ENCODE peak calls at places on chromosomes 3 and 15, in seven cellular contexts. One of them, this sample, is unnamed.

GRCh38 chr3:147385059-147386012 is 21.0 kb downstream of the ZIC4 start:
- DNase-seq in PC-3: no peak
- DNase-seq in activated CD4-positive, alpha-beta T cell treated with anti-CD3 and anti-CD28 coated beads, Interleukin-2, amount 10 ng/mL, durations not matched to agents 24 days and 14 days: no peak
- DNase-seq in ELR: no peak
- DNase-seq in AG09319: no peak
- DNase-seq in MCF 10A: no peak
- DNase-seq in adipocyte: no peak
- DNase-seq in this sample: peak

GRCh38 chr3:45462522-45463262 is 74.3 kb downstream of the LARS2 start:
- DNase-seq in PC-3: no peak
- DNase-seq in AG09319: no peak
- DNase-seq in activated CD4-positive, alpha-beta T cell treated with anti-CD3 and anti-CD28 coated beads, Interleukin-2, amount 10 ng/mL, durations not matched to agents 24 days and 14 days: peak
- DNase-seq in ELR: no peak
- DNase-seq in MCF 10A: no peak
- DNase-seq in adipocyte: peak
- DNase-seq in this sample: no peak

GRCh38 chr3:37174532-37175126 is at the start of gene LRRFIP2:
- DNase-seq in ELR: peak
- DNase-seq in PC-3: peak
- DNase-seq in adipocyte: peak
- DNase-seq in AG09319: no peak
- DNase-seq in MCF 10A: peak
- DNase-seq in activated CD4-positive, alpha-beta T cell treated with anti-CD3 and anti-CD28 coated beads, Interleukin-2, amount 10 ng/mL, durations not matched to agents 24 days and 14 days: peak
- DNase-seq in this sample: no peak

GRCh38 chr3:132790806-132791205 is 68.6 kb upstream of the NPHP3 start:
- DNase-seq in activated CD4-positive, alpha-beta T cell treated with anti-CD3 and anti-CD28 coated beads, Interleukin-2, amount 10 ng/mL, durations not matched to agents 24 days and 14 days: no peak
- DNase-seq in PC-3: no peak
- DNase-seq in adipocyte: no peak
- DNase-seq in MCF 10A: no peak
- DNase-seq in ELR: no peak
- DNase-seq in AG09319: no peak
- DNase-seq in this sample: no peak

GRCh38 chr3:37945803-37946530 is 44.6 kb upstream of the VILL start:
- DNase-seq in ELR: peak
- DNase-seq in adipocyte: peak
- DNase-seq in PC-3: peak
- DNase-seq in MCF 10A: peak
- DNase-seq in AG09319: no peak
- DNase-seq in activated CD4-positive, alpha-beta T cell treated with anti-CD3 and anti-CD28 coated beads, Interleukin-2, amount 10 ng/mL, durations not matched to agents 24 days and 14 days: no peak
- DNase-seq in this sample: peak

GRCh38 chr3:170454468-170454867 is 35.8 kb downstream of the CLDN11 start:
- DNase-seq in activated CD4-positive, alpha-beta T cell treated with anti-CD3 and anti-CD28 coated beads, Interleukin-2, amount 10 ng/mL, durations not matched to agents 24 days and 14 days: no peak
- DNase-seq in AG09319: no peak
- DNase-seq in ELR: no peak
- DNase-seq in adipocyte: no peak
- DNase-seq in MCF 10A: no peak
- DNase-seq in PC-3: no peak
- DNase-seq in this sample: no peak

GRCh38 chr3:120604784-120605183 is 8.6 kb downstream of the NDUFB4 start:
- DNase-seq in AG09319: no peak
- DNase-seq in adipocyte: peak
- DNase-seq in activated CD4-positive, alpha-beta T cell treated with anti-CD3 and anti-CD28 coated beads, Interleukin-2, amount 10 ng/mL, durations not matched to agents 24 days and 14 days: no peak
- DNase-seq in MCF 10A: no peak
- DNase-seq in PC-3: no peak
- DNase-seq in ELR: no peak
- DNase-seq in this sample: no peak

GRCh38 chr3:51778554-51778953 is 483 bp downstream of the IQCF6 start:
- DNase-seq in ELR: no peak
- DNase-seq in activated CD4-positive, alpha-beta T cell treated with anti-CD3 and anti-CD28 coated beads, Interleukin-2, amount 10 ng/mL, durations not matched to agents 24 days and 14 days: no peak
- DNase-seq in AG09319: no peak
- DNase-seq in MCF 10A: no peak
- DNase-seq in adipocyte: no peak
- DNase-seq in PC-3: no peak
- DNase-seq in this sample: no peak

GRCh38 chr3:177893321-177893720 is 642.9 kb upstream of the KCNMB2 start:
- DNase-seq in MCF 10A: peak
- DNase-seq in adipocyte: no peak
- DNase-seq in activated CD4-positive, alpha-beta T cell treated with anti-CD3 and anti-CD28 coated beads, Interleukin-2, amount 10 ng/mL, durations not matched to agents 24 days and 14 days: no peak
- DNase-seq in PC-3: peak
- DNase-seq in ELR: peak
- DNase-seq in AG09319: no peak
- DNase-seq in this sample: no peak

GRCh38 chr15:57418640-57419039 is 42.3 kb downstream of the CGNL1 start:
- DNase-seq in PC-3: no peak
- DNase-seq in adipocyte: no peak
- DNase-seq in AG09319: no peak
- DNase-seq in MCF 10A: no peak
- DNase-seq in activated CD4-positive, alpha-beta T cell treated with anti-CD3 and anti-CD28 coated beads, Interleukin-2, amount 10 ng/mL, durations not matched to agents 24 days and 14 days: no peak
- DNase-seq in ELR: peak
- DNase-seq in this sample: no peak

GRCh38 chr3:106620646-106621045 is 751.8 kb upstream of the CBLB start:
- DNase-seq in activated CD4-positive, alpha-beta T cell treated with anti-CD3 and anti-CD28 coated beads, Interleukin-2, amount 10 ng/mL, durations not matched to agents 24 days and 14 days: no peak
- DNase-seq in PC-3: no peak
- DNase-seq in AG09319: no peak
- DNase-seq in adipocyte: no peak
- DNase-seq in ELR: no peak
- DNase-seq in MCF 10A: no peak
- DNase-seq in this sample: no peak

GRCh38 chr3:129966876-129967275 is 7.6 kb upstream of the TRH start:
- DNase-seq in ELR: no peak
- DNase-seq in activated CD4-positive, alpha-beta T cell treated with anti-CD3 and anti-CD28 coated beads, Interleukin-2, amount 10 ng/mL, durations not matched to agents 24 days and 14 days: no peak
- DNase-seq in AG09319: no peak
- DNase-seq in adipocyte: no peak
- DNase-seq in MCF 10A: no peak
- DNase-seq in PC-3: no peak
- DNase-seq in this sample: no peak

GRCh38 chr3:124802702-124803101 is 72.5 kb downstream of the UMPS start:
- DNase-seq in AG09319: no peak
- DNase-seq in MCF 10A: no peak
- DNase-seq in activated CD4-positive, alpha-beta T cell treated with anti-CD3 and anti-CD28 coated beads, Interleukin-2, amount 10 ng/mL, durations not matched to agents 24 days and 14 days: no peak
- DNase-seq in adipocyte: no peak
- DNase-seq in PC-3: no peak
- DNase-seq in ELR: no peak
- DNase-seq in this sample: no peak

GRCh38 chr3:42102569-42102968 is 11.4 kb downstream of the TRAK1 start:
- DNase-seq in MCF 10A: no peak
- DNase-seq in adipocyte: no peak
- DNase-seq in activated CD4-positive, alpha-beta T cell treated with anti-CD3 and anti-CD28 coated beads, Interleukin-2, amount 10 ng/mL, durations not matched to agents 24 days and 14 days: no peak
- DNase-seq in ELR: no peak
- DNase-seq in PC-3: no peak
- DNase-seq in AG09319: no peak
- DNase-seq in this sample: no peak

GRCh38 chr3:155241559-155241958 is 51.9 kb downstream of the STRIT1 start:
- DNase-seq in adipocyte: peak
- DNase-seq in AG09319: peak
- DNase-seq in PC-3: no peak
- DNase-seq in activated CD4-positive, alpha-beta T cell treated with anti-CD3 and anti-CD28 coated beads, Interleukin-2, amount 10 ng/mL, durations not matched to agents 24 days and 14 days: no peak
- DNase-seq in MCF 10A: no peak
- DNase-seq in ELR: peak
- DNase-seq in this sample: no peak

GRCh38 chr15:93246266-93247242 is 157.5 kb upstream of the RGMA start:
- DNase-seq in PC-3: no peak
- DNase-seq in activated CD4-positive, alpha-beta T cell treated with anti-CD3 and anti-CD28 coated beads, Interleukin-2, amount 10 ng/mL, durations not matched to agents 24 days and 14 days: no peak
- DNase-seq in ELR: no peak
- DNase-seq in adipocyte: no peak
- DNase-seq in AG09319: no peak
- DNase-seq in MCF 10A: no peak
- DNase-seq in this sample: peak

GRCh38 chr3:19489936-19490335 is 341.6 kb downstream of the KCNH8 start:
- DNase-seq in adipocyte: no peak
- DNase-seq in activated CD4-positive, alpha-beta T cell treated with anti-CD3 and anti-CD28 coated beads, Interleukin-2, amount 10 ng/mL, durations not matched to agents 24 days and 14 days: no peak
- DNase-seq in ELR: peak
- DNase-seq in AG09319: no peak
- DNase-seq in PC-3: peak
- DNase-seq in MCF 10A: no peak
- DNase-seq in this sample: no peak

GRCh38 chr3:160447544-160447943 is 2.0 kb downstream of the TRIM59 start:
- DNase-seq in MCF 10A: peak
- DNase-seq in adipocyte: peak
- DNase-seq in activated CD4-positive, alpha-beta T cell treated with anti-CD3 and anti-CD28 coated beads, Interleukin-2, amount 10 ng/mL, durations not matched to agents 24 days and 14 days: peak
- DNase-seq in ELR: peak
- DNase-seq in PC-3: peak
- DNase-seq in AG09319: no peak
- DNase-seq in this sample: no peak

GRCh38 chr3:37237252-37237651 is 62.9 kb upstream of the LRRFIP2 start:
- DNase-seq in ELR: peak
- DNase-seq in adipocyte: no peak
- DNase-seq in AG09319: no peak
- DNase-seq in activated CD4-positive, alpha-beta T cell treated with anti-CD3 and anti-CD28 coated beads, Interleukin-2, amount 10 ng/mL, durations not matched to agents 24 days and 14 days: no peak
- DNase-seq in PC-3: peak
- DNase-seq in MCF 10A: peak
- DNase-seq in this sample: no peak

GRCh38 chr3:25428003-25428861 is at the start of gene RARB:
- DNase-seq in MCF 10A: peak
- DNase-seq in ELR: peak
- DNase-seq in PC-3: no peak
- DNase-seq in adipocyte: peak
- DNase-seq in AG09319: peak
- DNase-seq in activated CD4-positive, alpha-beta T cell treated with anti-CD3 and anti-CD28 coated beads, Interleukin-2, amount 10 ng/mL, durations not matched to agents 24 days and 14 days: no peak
- DNase-seq in this sample: peak

GRCh38 chr15:59191855-59192237 is 14.8 kb upstream of the LDHAL6B start:
- DNase-seq in MCF 10A: peak
- DNase-seq in activated CD4-positive, alpha-beta T cell treated with anti-CD3 and anti-CD28 coated beads, Interleukin-2, amount 10 ng/mL, durations not matched to agents 24 days and 14 days: no peak
- DNase-seq in AG09319: peak
- DNase-seq in ELR: peak
- DNase-seq in adipocyte: peak
- DNase-seq in PC-3: peak
- DNase-seq in this sample: peak

GRCh38 chr3:54278960-54279359 is 156.6 kb downstream of the CACNA2D3 start:
- DNase-seq in AG09319: peak
- DNase-seq in PC-3: no peak
- DNase-seq in adipocyte: peak
- DNase-seq in ELR: no peak
- DNase-seq in MCF 10A: peak
- DNase-seq in activated CD4-positive, alpha-beta T cell treated with anti-CD3 and anti-CD28 coated beads, Interleukin-2, amount 10 ng/mL, durations not matched to agents 24 days and 14 days: no peak
- DNase-seq in this sample: no peak

GRCh38 chr15:92886229-92886628 is 13.9 kb upstream of the CHD2 start:
- DNase-seq in activated CD4-positive, alpha-beta T cell treated with anti-CD3 and anti-CD28 coated beads, Interleukin-2, amount 10 ng/mL, durations not matched to agents 24 days and 14 days: no peak
- DNase-seq in AG09319: no peak
- DNase-seq in ELR: no peak
- DNase-seq in PC-3: no peak
- DNase-seq in adipocyte: no peak
- DNase-seq in MCF 10A: peak
- DNase-seq in this sample: no peak

GRCh38 chr3:185825639-185826481 is 1.0 kb upstream of the IGF2BP2 start:
- DNase-seq in MCF 10A: peak
- DNase-seq in activated CD4-positive, alpha-beta T cell treated with anti-CD3 and anti-CD28 coated beads, Interleukin-2, amount 10 ng/mL, durations not matched to agents 24 days and 14 days: peak
- DNase-seq in PC-3: peak
- DNase-seq in AG09319: no peak
- DNase-seq in ELR: peak
- DNase-seq in adipocyte: peak
- DNase-seq in this sample: peak

GRCh38 chr3:28799084-28799483 is 450.5 kb upstream of the AZI2 start:
- DNase-seq in activated CD4-positive, alpha-beta T cell treated with anti-CD3 and anti-CD28 coated beads, Interleukin-2, amount 10 ng/mL, durations not matched to agents 24 days and 14 days: no peak
- DNase-seq in ELR: peak
- DNase-seq in adipocyte: no peak
- DNase-seq in PC-3: peak
- DNase-seq in MCF 10A: peak
- DNase-seq in AG09319: no peak
- DNase-seq in this sample: no peak

GRCh38 chr3:49020335-49021212 is 1.3 kb upstream of the NDUFAF3 start:
- DNase-seq in MCF 10A: peak
- DNase-seq in activated CD4-positive, alpha-beta T cell treated with anti-CD3 and anti-CD28 coated beads, Interleukin-2, amount 10 ng/mL, durations not matched to agents 24 days and 14 days: peak
- DNase-seq in ELR: peak
- DNase-seq in adipocyte: peak
- DNase-seq in PC-3: no peak
- DNase-seq in AG09319: no peak
- DNase-seq in this sample: peak

This sample was measured in ELF-1.